ENCODE peak calls at places on chromosomes 2 and 18, in five cellular contexts. P is kidney, J is adrenal gland, M is esophagus squamous epithelium, D is WTC11. V is an unnamed sample.

GRCh38 chr2:204795156-204795555 is 249.9 kb downstream of the PARD3B start:
- DNase-seq in P (no peak), J (no peak), M (no peak), D (no peak), V (no peak)

GRCh38 chr2:238742066-238742465 is 105.8 kb upstream of the TWIST2 start:
- DNase-seq in P (no peak), J (no peak), M (no peak), D (no peak), V (no peak)

GRCh38 chr18:57210101-57210661 is 63.3 kb downstream of the BOD1L2 start:
- DNase-seq in P (peak; percentile 81), J (peak; percentile 41), M (no peak), D (peak; percentile 52), V (peak; percentile 68)

GRCh38 chr2:106147159-106147558 is 46.9 kb downstream of the UXS1 start:
- DNase-seq in P (no peak), J (no peak), M (no peak), D (no peak), V (no peak)

GRCh38 chr2:215900865-215901264 is 112.5 kb downstream of the MREG start:
- DNase-seq in P (no peak), J (no peak), M (no peak), D (no peak), V (no peak)

GRCh38 chr18:34744569-34744968 is 34.5 kb downstream of the DTNA start:
- DNase-seq in P (no peak), J (no peak), M (no peak), D (no peak), V (no peak)

GRCh38 chr2:222883420-222883819 is 22.6 kb downstream of the ACSL3 start:
- DNase-seq in P (no peak), J (no peak), M (no peak), D (no peak), V (no peak)

GRCh38 chr18:11042247-11042646 is 107.1 kb downstream of the PIEZO2 start:
- DNase-seq in P (peak; percentile 76), J (no peak), M (no peak), D (no peak), V (no peak)

GRCh38 chr2:98730053-98730850 is 680 bp downstream of the MGAT4A start:
- DNase-seq in P (peak; percentile 85), J (peak; percentile 62), M (no peak), D (peak; percentile 28), V (peak; percentile 70)

GRCh38 chr2:231058761-231059550 is 2.3 kb downstream of the PSMD1 start:
- DNase-seq in P (no peak), J (no peak), M (no peak), D (no peak), V (no peak)

GRCh38 chr2:72222829-72223564 is 75.3 kb upstream of the CYP26B1 start:
- DNase-seq in P (no peak), J (no peak), M (no peak), D (no peak), V (no peak)

GRCh38 chr18:68176901-68177300 is 538.0 kb downstream of the TMX3 start:
- DNase-seq in P (no peak), J (no peak), M (no peak), D (no peak), V (no peak)

GRCh38 chr18:3652380-3653262 is 202.6 kb downstream of the TGIF1 start:
- DNase-seq in P (no peak), J (peak; percentile 97), M (no peak), D (no peak), V (peak; percentile 70)

GRCh38 chr2:233384811-233385488 is 30.7 kb downstream of the DGKD start:
- DNase-seq in P (no peak), J (no peak), M (no peak), D (no peak), V (no peak)

GRCh38 chr18:62809900-62810299 is 94.6 kb downstream of the PHLPP1 start:
- DNase-seq in P (no peak), J (no peak), M (no peak), D (no peak), V (no peak)

GRCh38 chr2:76212305-76212985 is 501.7 kb upstream of the GCFC2 start:
- DNase-seq in P (no peak), J (no peak), M (no peak), D (no peak), V (no peak)

GRCh38 chr2:319059-319600 is 31.2 kb upstream of the ALKAL2 start:
- DNase-seq in P (peak; percentile 56), J (no peak), M (no peak), D (no peak), V (no peak)

GRCh38 chr2:108922141-108922915 is 66.7 kb downstream of the EDAR start:
- DNase-seq in P (peak; percentile 45), J (no peak), M (no peak), D (no peak), V (no peak)

GRCh38 chr2:17166506-17166905 is 351.7 kb downstream of the RAD51AP2 start:
- DNase-seq in P (no peak), J (no peak), M (no peak), D (no peak), V (no peak)

GRCh38 chr2:63049291-63050185 is 1.1 kb upstream of the OTX1 start:
- DNase-seq in P (no peak), J (no peak), M (no peak), D (peak; percentile 51), V (no peak)

GRCh38 chr18:13547347-13547746 is 179.0 kb downstream of the FAM210A start:
- DNase-seq in P (no peak), J (no peak), M (no peak), D (no peak), V (no peak)

GRCh38 chr2:20424300-20425290 is 22.3 kb upstream of the RHOB start:
- DNase-seq in P (no peak), J (no peak), M (peak; percentile 36), D (no peak), V (peak; percentile 67)

GRCh38 chr2:20425371-20425881 is 21.4 kb upstream of the RHOB start:
- DNase-seq in P (no peak), J (no peak), M (no peak), D (no peak), V (peak; percentile 7)

GRCh38 chr2:20423847-20424246 is 23.0 kb upstream of the RHOB start:
- DNase-seq in P (no peak), J (no peak), M (no peak), D (no peak), V (peak; percentile 7)

GRCh38 chr2:20427931-20428526 is 18.8 kb upstream of the RHOB start:
- DNase-seq in P (no peak), J (no peak), M (no peak), D (no peak), V (peak; percentile 3)

DNA sequence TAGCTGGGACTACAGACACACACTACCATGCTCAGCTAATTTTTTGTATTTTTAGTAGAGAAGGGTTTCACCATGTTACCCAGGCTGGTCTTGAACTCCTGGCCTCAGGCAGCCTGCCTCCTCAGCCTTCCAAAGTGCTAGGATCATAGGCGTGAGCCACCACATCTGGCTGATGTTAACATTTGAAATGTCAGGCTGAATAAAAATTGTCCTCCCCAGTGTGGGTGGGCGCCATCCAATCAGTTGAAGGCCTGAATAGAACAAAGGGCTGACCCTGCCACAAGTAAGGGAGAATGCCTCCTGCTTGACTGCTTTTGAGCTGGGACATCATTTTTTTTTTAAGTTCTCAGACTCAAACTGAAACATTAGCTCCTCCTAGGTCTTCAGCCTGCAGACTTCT is 21.0 kb upstream of the RHOB start:
- DNase-seq in P (no peak), J (no peak), M (no peak), D (no peak), V (peak; percentile 7)
- TF ChIP-seq CTCF in P (no peak), J (no peak), M (no peak), D (no peak), V (no peak)

DNA sequence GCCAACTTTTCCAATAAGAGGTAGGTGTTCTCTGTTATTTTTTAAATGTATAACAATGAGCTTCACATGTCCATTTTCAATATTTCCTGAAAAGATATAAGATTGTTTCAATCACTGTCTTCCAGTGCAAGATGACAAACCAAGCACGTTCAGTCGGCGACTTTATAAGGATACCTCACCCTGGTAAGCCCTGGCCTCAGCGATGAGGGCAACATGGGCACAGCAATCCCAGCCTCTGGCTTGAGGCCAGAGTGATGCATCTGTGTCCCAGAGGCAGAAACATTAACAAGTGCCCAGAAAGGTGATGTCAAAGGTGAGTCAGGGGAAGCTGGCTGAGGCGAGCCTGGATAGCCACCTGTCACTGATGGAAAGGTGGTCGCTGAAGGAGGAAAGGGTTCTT is 65.7 kb downstream of the FBXO15 start:
- DNase-seq in P (no peak), J (no peak), M (no peak), D (no peak), V (no peak)
- TF ChIP-seq CTCF in P (no peak), J (no peak), M (no peak), D (no peak), V (no peak)

DNA sequence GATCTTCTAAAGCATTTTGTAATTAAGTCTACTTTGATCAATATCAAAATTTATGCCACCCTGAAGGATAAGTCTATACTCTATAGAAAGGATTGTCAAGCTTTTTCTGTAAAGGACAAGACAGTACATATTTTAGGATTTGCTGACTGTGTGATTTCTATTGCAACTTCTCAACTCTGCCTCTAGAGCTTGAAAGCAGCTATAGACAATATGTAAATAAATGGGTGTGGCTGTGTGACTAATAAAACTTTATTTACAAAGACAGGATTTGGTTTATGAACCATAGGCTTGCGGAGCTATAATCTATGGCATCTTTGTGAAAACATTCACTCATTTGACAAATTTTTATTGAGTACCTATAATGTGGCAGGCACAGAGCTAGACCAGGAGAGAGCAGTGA is 18.4 kb downstream of the UPP2 start:
- DNase-seq in P (no peak), J (no peak), M (no peak), D (no peak), V (no peak)
- TF ChIP-seq CTCF in P (no peak), J (no peak), M (no peak), D (no peak), V (peak; percentile 11)

DNA sequence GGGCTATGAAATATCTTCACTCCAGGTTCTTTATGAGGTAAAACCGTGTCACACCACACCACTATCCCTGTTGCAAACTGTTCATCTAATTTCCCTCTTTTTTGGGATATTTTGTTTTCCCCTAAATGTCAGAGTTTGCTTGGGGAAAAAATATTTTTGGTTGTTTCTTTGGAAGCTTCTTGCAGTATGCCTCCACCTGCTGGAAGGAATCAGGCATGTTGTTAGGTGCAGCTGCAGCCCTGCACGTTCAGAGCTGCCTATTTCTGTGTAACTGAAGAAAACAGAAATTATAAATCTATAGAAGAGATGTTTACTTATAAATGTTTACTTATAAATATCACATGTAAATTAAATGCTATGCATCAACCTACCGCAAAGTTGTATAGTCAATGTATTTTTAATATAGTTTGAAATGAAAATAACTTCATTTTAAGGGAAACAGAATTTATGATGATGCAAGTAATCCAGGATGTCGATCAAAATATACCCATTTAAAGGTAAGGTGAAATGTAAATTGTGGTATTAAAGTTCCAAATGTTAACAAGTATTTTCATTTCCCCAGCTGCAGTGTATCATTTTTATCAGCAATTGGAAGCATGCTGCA is 238.0 kb downstream of the ZNF516 start:
- DNase-seq in P (no peak), J (no peak), M (no peak), D (peak; percentile 41), V (no peak)
- TF ChIP-seq CTCF in P (peak; percentile 62), J (peak; percentile 47), M (peak; percentile 58), D (peak; percentile 29), V (peak; percentile 48)

V was measured in transverse colon.